ENCODE peak calls at places on chromosomes 2 and 18, in eight cellular contexts. E is CD8-positive, alpha-beta memory T cell; K is effector memory CD4-positive, alpha-beta T cell; P is body of pancreas; B is HCT116; M is heart right ventricle; C is hepatocyte; V is uterus. S is an unnamed sample.

GRCh38 chr2:206011795-206012194 is 74.2 kb downstream of the INO80D start:
- DNase-seq in E (no peak), M (no peak), V (no peak), K (no peak), C (no peak), P (no peak), B (peak; percentile 4), S (no peak)

GRCh38 chr2:102488063-102488462 is 15.0 kb downstream of the SLC9A4 start:
- DNase-seq in E (no peak), M (no peak), P (peak; percentile 10), V (no peak), C (peak; percentile 22), B (no peak), K (no peak), S (peak; percentile 5)

GRCh38 chr18:41853280-41853679 is 101.8 kb upstream of the PIK3C3 start:
- DNase-seq in C (no peak), P (no peak), V (no peak), M (no peak), K (no peak), E (no peak), B (no peak), S (no peak)

GRCh38 chr2:236665572-236666118 is 96.0 kb downstream of the ACKR3 start:
- DNase-seq in B (no peak), K (no peak), C (no peak), V (no peak), P (no peak), M (no peak), E (no peak), S (no peak)

GRCh38 chr2:47631840-47632398 is 151.0 kb upstream of the MSH6 start:
- DNase-seq in E (no peak), M (no peak), B (peak; percentile 54), C (peak; percentile 81), K (no peak), V (no peak), P (no peak), S (peak; percentile 81)

GRCh38 chr2:181411105-181411849 is 45.9 kb upstream of the ITGA4 start:
- DNase-seq in M (peak; percentile 18), K (no peak), E (no peak), B (no peak), C (peak; percentile 23), V (no peak), P (no peak), S (no peak)

GRCh38 chr2:35462226-35462983 is 893.2 kb upstream of the CRIM1 start:
- DNase-seq in P (no peak), B (no peak), K (no peak), V (no peak), E (no peak), M (no peak), C (no peak), S (peak; percentile 27)

GRCh38 chr2:232328516-232329460 is 49.8 kb upstream of the ALPP start:
- DNase-seq in K (no peak), M (no peak), E (no peak), C (no peak), B (no peak), P (no peak), V (no peak), S (no peak)

GRCh38 chr2:226461981-226462380 is 337.6 kb downstream of the IRS1 start:
- DNase-seq in K (no peak), E (no peak), B (no peak), M (no peak), V (no peak), C (no peak), P (no peak), S (no peak)

GRCh38 chr2:60319031-60319547 is 234.4 kb downstream of the BCL11A start:
- DNase-seq in P (no peak), K (no peak), E (no peak), C (no peak), B (no peak), M (no peak), V (no peak), S (no peak)

GRCh38 chr2:217105733-217106649 is 246.1 kb upstream of the TNP1 start:
- DNase-seq in C (peak; percentile 24), K (no peak), B (peak; percentile 80), V (no peak), M (no peak), E (no peak), P (no peak), S (peak; percentile 88)

GRCh38 chr2:69652206-69652605 is 8.7 kb upstream of the AAK1 start:
- DNase-seq in C (peak; percentile 21), E (no peak), V (no peak), B (peak; percentile 29), K (no peak), P (no peak), M (no peak), S (peak; percentile 79)

GRCh38 chr18:3597159-3597977 is 147.4 kb downstream of the TGIF1 start:
- DNase-seq in V (no peak), C (no peak), M (no peak), K (no peak), P (no peak), B (no peak), E (no peak), S (no peak)

GRCh38 chr2:238116298-238117198 is 16.4 kb downstream of the ESPNL start:
- DNase-seq in V (no peak), E (no peak), M (no peak), C (no peak), P (no peak), B (no peak), K (no peak), S (no peak)

GRCh38 chr2:217167531-217167930 is 307.7 kb upstream of the TNP1 start:
- DNase-seq in P (no peak), C (no peak), K (no peak), B (no peak), E (no peak), M (no peak), V (no peak), S (no peak)

GRCh38 chr18:28801876-28802275 is 624.9 kb upstream of the CDH2 start:
- DNase-seq in M (no peak), B (no peak), V (no peak), E (no peak), K (no peak), P (no peak), C (no peak), S (no peak)

GRCh38 chr18:22505136-22505535 is 87.4 kb upstream of the CTAGE1 start:
- DNase-seq in V (no peak), E (no peak), B (no peak), C (no peak), P (no peak), M (no peak), K (no peak), S (no peak)

GRCh38 chr18:62325806-62326645 is 916 bp downstream of the TNFRSF11A start:
- DNase-seq in M (no peak), C (no peak), K (no peak), B (no peak), E (no peak), V (no peak), P (no peak), S (no peak)

GRCh38 chr18:78875268-78875997 is 104.2 kb upstream of the SALL3 start:
- DNase-seq in C (peak; percentile 40), M (no peak), B (peak; percentile 19), V (no peak), P (peak; percentile 32), E (no peak), K (no peak), S (no peak)

GRCh38 chr2:41832218-41832617 is 215.6 kb upstream of the PKDCC start:
- DNase-seq in P (no peak), E (no peak), B (no peak), K (no peak), C (no peak), M (no peak), V (no peak), S (no peak)

GRCh38 chr2:239197146-239197545 is 203.7 kb downstream of the HDAC4 start:
- DNase-seq in E (no peak), C (no peak), M (no peak), V (peak; percentile 10), K (no peak), P (no peak), B (no peak), S (no peak)

GRCh38 chr2:118310016-118310877 is 222.0 kb downstream of the INSIG2 start:
- DNase-seq in E (peak; percentile 26), K (peak; percentile 13), V (no peak), C (peak; percentile 71), P (peak; percentile 16), M (no peak), B (no peak), S (peak; percentile 27)

GRCh38 chr2:168970860-168971650 is 60.1 kb downstream of the ABCB11 start:
- DNase-seq in M (no peak), E (no peak), V (no peak), B (no peak), P (no peak), C (no peak), K (no peak), S (no peak)

GRCh38 chr2:20439193-20439475 is 7.7 kb upstream of the RHOB start:
- DNase-seq in P (peak; percentile 57), K (no peak), V (no peak), E (no peak), B (no peak), C (peak; percentile 42), M (no peak), S (peak; percentile 61)

GRCh38 chr18:36349552-36349951 is 52.0 kb downstream of the FHOD3 start:
- DNase-seq in B (no peak), C (peak; percentile 30), M (no peak), K (no peak), P (peak; percentile 25), E (no peak), V (no peak), S (no peak)

GRCh38 chr2:27372937-27373336 is 2.5 kb downstream of the SNX17 start:
- DNase-seq in V (no peak), E (no peak), B (no peak), K (no peak), C (no peak), P (no peak), M (no peak), S (no peak)
- H3K27me3 ChIP-seq in V (no peaks in the 10 kb centered on the region), E (no peaks in the 10 kb centered on the region), B (no peaks in the 10 kb centered on the region), K (no peaks in the 10 kb centered on the region), C (no peaks in the 10 kb centered on the region), P (no peaks in the 10 kb centered on the region), M (no peaks in the 10 kb centered on the region), S (no peaks in the 10 kb centered on the region)

DNA sequence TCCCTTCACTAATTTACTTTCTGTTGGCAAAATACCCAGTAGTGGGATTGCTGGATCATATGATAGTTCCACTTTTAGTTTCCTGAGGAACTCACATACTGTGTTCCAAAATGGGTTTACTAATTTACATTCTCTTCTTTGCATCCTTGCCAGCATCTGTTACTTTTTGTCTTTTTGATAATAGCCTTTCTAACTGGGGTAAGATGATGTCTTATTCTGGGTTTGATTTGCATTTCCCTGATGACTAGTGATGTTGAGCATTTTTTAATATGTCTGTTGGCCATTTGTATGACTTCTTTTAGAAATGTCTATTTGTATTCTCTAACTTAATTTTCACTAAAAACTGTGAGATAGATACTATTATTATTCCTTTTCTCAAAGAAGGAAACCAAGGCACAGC is 411.7 kb downstream of the SOCS6 start:
- DNase-seq in B (no peak), P (no peak), M (no peak), K (no peak), E (no peak), V (no peak), C (no peak), S (no peak)
- H3K4me3 ChIP-seq in B (no peak overlapping the region), P (no peak overlapping the region), M (no peak overlapping the region), K (no peak overlapping the region), E (no peak overlapping the region), V (no peak overlapping the region), C (no peak overlapping the region), S (no peak overlapping the region)

GRCh38 chr2:96579422-96579821 is 42.9 kb downstream of the ARID5A start:
- DNase-seq in K (no peak), P (no peak), B (no peak), E (no peak), C (no peak), V (no peak), M (no peak), S (no peak)
- H3K27ac ChIP-seq in K (no peak overlapping the region), P (no peak overlapping the region), B (no peak overlapping the region), E (no peak overlapping the region), C (no peak overlapping the region), V (no peak overlapping the region), M (no peak overlapping the region), S (no peak overlapping the region)

GRCh38 chr2:44953686-44953976 is 12.1 kb downstream of the SIX3 start:
- DNase-seq in C (no peak), V (no peak), E (no peak), M (no peak), K (no peak), P (no peak), B (no peak), S (no peak)
- H3K27me3 ChIP-seq in C (peaks cover 98% of the 10 kb centered on the region), V (peaks cover 17% of the 10 kb centered on the region), E (peaks cover 16% of the 10 kb centered on the region), M (peaks cover 94% of the 10 kb centered on the region), K (peaks cover 8% of the 10 kb centered on the region), P (no peaks in the 10 kb centered on the region), B (no peaks in the 10 kb centered on the region), S (peaks cover 55% of the 10 kb centered on the region)

S was measured in brain microvascular endothelial cell.